ENCODE peak calls at places on chromosomes 3 and 15, in five cellular contexts. One of them, this sample, is unnamed.

GRCh38 chr3:51982352-51982837 is 940 bp upstream of the ACY1 start:
- DNase-seq in WERI-Rb-1: peak
- DNase-seq in posterior vena cava: no peak
- DNase-seq in ecto neural progenitor cell: no peak
- DNase-seq in HepG2: peak
- DNase-seq in this sample: peak

GRCh38 chr15:99717129-99718024 is 15.9 kb downstream of the LYSMD4 start:
- DNase-seq in WERI-Rb-1: peak
- DNase-seq in posterior vena cava: no peak
- DNase-seq in ecto neural progenitor cell: no peak
- DNase-seq in HepG2: no peak
- DNase-seq in this sample: no peak

GRCh38 chr3:10015476-10015904 is 10.7 kb upstream of the FANCD2 start:
- DNase-seq in WERI-Rb-1: no peak
- DNase-seq in posterior vena cava: peak
- DNase-seq in ecto neural progenitor cell: no peak
- DNase-seq in HepG2: no peak
- DNase-seq in this sample: no peak

GRCh38 chr3:82293435-82293834 is 532.0 kb upstream of the GBE1 start:
- DNase-seq in WERI-Rb-1: no peak
- DNase-seq in posterior vena cava: no peak
- DNase-seq in ecto neural progenitor cell: no peak
- DNase-seq in HepG2: no peak
- DNase-seq in this sample: no peak

GRCh38 chr3:65398953-65399352 is 639.8 kb downstream of the MAGI1 start:
- DNase-seq in WERI-Rb-1: no peak
- DNase-seq in posterior vena cava: no peak
- DNase-seq in ecto neural progenitor cell: no peak
- DNase-seq in HepG2: no peak
- DNase-seq in this sample: no peak

GRCh38 chr3:196569003-196569516 is 600 bp downstream of the FBXO45 start:
- DNase-seq in WERI-Rb-1: peak
- DNase-seq in posterior vena cava: peak
- DNase-seq in ecto neural progenitor cell: no peak
- DNase-seq in HepG2: peak
- DNase-seq in this sample: peak

GRCh38 chr3:186025161-186025560 is 83.7 kb downstream of the ETV5 start:
- DNase-seq in WERI-Rb-1: no peak
- DNase-seq in posterior vena cava: no peak
- DNase-seq in ecto neural progenitor cell: no peak
- DNase-seq in HepG2: no peak
- DNase-seq in this sample: no peak

GRCh38 chr15:75733761-75734651 is 21.4 kb upstream of the CSPG4 start:
- DNase-seq in WERI-Rb-1: no peak
- DNase-seq in posterior vena cava: peak
- DNase-seq in ecto neural progenitor cell: no peak
- DNase-seq in HepG2: no peak
- DNase-seq in this sample: no peak

GRCh38 chr3:9225268-9225667 is 24.2 kb downstream of the SRGAP3 start:
- DNase-seq in WERI-Rb-1: no peak
- DNase-seq in posterior vena cava: no peak
- DNase-seq in ecto neural progenitor cell: no peak
- DNase-seq in HepG2: no peak
- DNase-seq in this sample: no peak

GRCh38 chr3:99651561-99651960 is 13.2 kb downstream of the COL8A1 start:
- DNase-seq in WERI-Rb-1: no peak
- DNase-seq in posterior vena cava: no peak
- DNase-seq in ecto neural progenitor cell: no peak
- DNase-seq in HepG2: no peak
- DNase-seq in this sample: no peak

GRCh38 chr15:87752250-87752951 is 504.1 kb downstream of the NTRK3 start:
- DNase-seq in WERI-Rb-1: no peak
- DNase-seq in posterior vena cava: no peak
- DNase-seq in ecto neural progenitor cell: no peak
- DNase-seq in HepG2: no peak
- DNase-seq in this sample: no peak

GRCh38 chr3:164199982-164200823 is 878.1 kb downstream of the SI start:
- DNase-seq in WERI-Rb-1: no peak
- DNase-seq in posterior vena cava: no peak
- DNase-seq in ecto neural progenitor cell: no peak
- DNase-seq in HepG2: no peak
- DNase-seq in this sample: no peak

GRCh38 chr15:83106994-83107840 is at the start of gene TM6SF1:
- DNase-seq in WERI-Rb-1: peak
- DNase-seq in posterior vena cava: no peak
- DNase-seq in ecto neural progenitor cell: peak
- DNase-seq in HepG2: no peak
- DNase-seq in this sample: peak